ENCODE peak calls at places on chromosomes 13 and 19, in six cellular contexts. One of them, this sample, is unnamed.

GRCh38 chr13:62418872-62419271 is 1003.2 kb upstream of the PCDH20 start:
- DNase-seq in NCI-H187 treated with DMSO at 0.1 percent for 48 hours: no peak
- DNase-seq in iris pigment epithelial cell: peak; percentile 8
- DNase-seq in DMS79: no peak
- DNase-seq in ELR: peak; percentile 58
- DNase-seq in EL: no peak
- DNase-seq in this sample: no peak

GRCh38 chr19:46704379-46705076 is 12.4 kb downstream of the PRKD2 start:
- DNase-seq in ELR: peak; percentile 64
- DNase-seq in NCI-H187 treated with DMSO at 0.1 percent for 48 hours: no peak
- DNase-seq in DMS79: no peak
- DNase-seq in EL: peak; percentile 55
- DNase-seq in iris pigment epithelial cell: no peak
- DNase-seq in this sample: no peak

GRCh38 chr19:45473366-45474190 is 5.8 kb downstream of the FOSB start:
- DNase-seq in iris pigment epithelial cell: no peak
- DNase-seq in EL: no peak
- DNase-seq in ELR: no peak
- DNase-seq in DMS79: no peak
- DNase-seq in NCI-H187 treated with DMSO at 0.1 percent for 48 hours: no peak
- DNase-seq in this sample: no peak

GRCh38 chr19:8550070-8550469 is 27.2 kb downstream of the MYO1F start:
- DNase-seq in iris pigment epithelial cell: no peak
- DNase-seq in ELR: no peak
- DNase-seq in DMS79: no peak
- DNase-seq in NCI-H187 treated with DMSO at 0.1 percent for 48 hours: no peak
- DNase-seq in EL: no peak
- DNase-seq in this sample: no peak

GRCh38 chr19:5211217-5211822 is 129.3 kb downstream of the PTPRS start:
- DNase-seq in iris pigment epithelial cell: no peak
- DNase-seq in NCI-H187 treated with DMSO at 0.1 percent for 48 hours: no peak
- DNase-seq in DMS79: no peak
- DNase-seq in EL: no peak
- DNase-seq in ELR: no peak
- DNase-seq in this sample: no peak

GRCh38 chr19:14629557-14629956 is 45.1 kb downstream of the ADGRE3 start:
- DNase-seq in iris pigment epithelial cell: no peak
- DNase-seq in EL: no peak
- DNase-seq in ELR: no peak
- DNase-seq in NCI-H187 treated with DMSO at 0.1 percent for 48 hours: no peak
- DNase-seq in DMS79: no peak
- DNase-seq in this sample: no peak

GRCh38 chr13:28321751-28322150 is 173.2 kb downstream of the FLT1 start:
- DNase-seq in DMS79: no peak
- DNase-seq in EL: peak; percentile 57
- DNase-seq in NCI-H187 treated with DMSO at 0.1 percent for 48 hours: no peak
- DNase-seq in ELR: no peak
- DNase-seq in iris pigment epithelial cell: peak; percentile 50
- DNase-seq in this sample: no peak

GRCh38 chr19:39588066-39588465 is 14.3 kb upstream of the LGALS13 start:
- DNase-seq in DMS79: no peak
- DNase-seq in EL: no peak
- DNase-seq in ELR: no peak
- DNase-seq in iris pigment epithelial cell: no peak
- DNase-seq in NCI-H187 treated with DMSO at 0.1 percent for 48 hours: no peak
- DNase-seq in this sample: no peak

GRCh38 chr19:50959731-50960500 is 7.1 kb upstream of the KLK5 start:
- DNase-seq in NCI-H187 treated with DMSO at 0.1 percent for 48 hours: no peak
- DNase-seq in DMS79: no peak
- DNase-seq in EL: peak; percentile 9
- DNase-seq in iris pigment epithelial cell: no peak
- DNase-seq in ELR: peak; percentile 9
- DNase-seq in this sample: no peak

GRCh38 chr19:46821512-46822359 is 28.9 kb downstream of the AP2S1 start:
- DNase-seq in EL: no peak
- DNase-seq in ELR: no peak
- DNase-seq in iris pigment epithelial cell: no peak
- DNase-seq in DMS79: no peak
- DNase-seq in NCI-H187 treated with DMSO at 0.1 percent for 48 hours: no peak
- DNase-seq in this sample: no peak

GRCh38 chr19:3506384-3507340 is 551 bp downstream of the FZR1 start:
- DNase-seq in DMS79: no peak
- DNase-seq in ELR: peak; percentile 52
- DNase-seq in EL: peak; percentile 36
- DNase-seq in iris pigment epithelial cell: peak; percentile 24
- DNase-seq in NCI-H187 treated with DMSO at 0.1 percent for 48 hours: no peak
- DNase-seq in this sample: no peak

GRCh38 chr13:33355470-33355869 is 69.9 kb upstream of the STARD13 start:
- DNase-seq in EL: no peak
- DNase-seq in NCI-H187 treated with DMSO at 0.1 percent for 48 hours: no peak
- DNase-seq in iris pigment epithelial cell: peak; percentile 66
- DNase-seq in DMS79: no peak
- DNase-seq in ELR: no peak
- DNase-seq in this sample: no peak

This sample was measured in NCI-H2107.